ENCODE peak calls at places on chromosomes 4 and X, in nine cellular contexts. M is HT1080, Y is GDM1, C is T-cell, I is DMS153, Z is activated T-cell treated with anti-CD3 and anti-CD28 coated beads for 1 hour, Q is EL, B is BJ, U is nucleus accumbens. V is an unnamed sample.

GRCh38 chr4:1318488-1319213 is 28.4 kb upstream of the UVSSA start:
- DNase-seq in M (no peak), Y (no peak), C (no peak), I (no peak), Z (peak; percentile 29), Q (no peak), B (no peak), U (no peak), V (no peak)

GRCh38 chr4:102627831-102628523 is 126.8 kb downstream of the NFKB1 start:
- DNase-seq in M (peak; percentile 97), Y (no peak), C (no peak), I (no peak), Z (no peak), Q (peak; percentile 69), B (no peak), U (no peak), V (no peak)

GRCh38 chr4:40980318-40980883 is 230.6 kb downstream of the NSUN7 start:
- DNase-seq in M (no peak), Y (no peak), C (no peak), I (no peak), Z (no peak), Q (peak; percentile 41), B (no peak), U (no peak), V (no peak)

GRCh38 chr4:151117371-151117962 is 18.0 kb downstream of the RPS3A start:
- DNase-seq in M (peak; percentile 78), Y (no peak), C (peak; percentile 21), I (peak; percentile 57), Z (peak; percentile 31), Q (peak; percentile 62), B (no peak), U (peak; percentile 0), V (peak; percentile 65)

GRCh38 chrX:86946569-86946968 is 571.0 kb upstream of the KLHL4 start:
- DNase-seq in M (no peak), Y (no peak), C (no peak), I (no peak), Z (no peak), Q (peak; percentile 0), B (no peak), U (no peak), V (no peak)

GRCh38 chr4:106565727-106566126 is 197.1 kb upstream of the GIMD1 start:
- DNase-seq in M (no peak), Y (no peak), C (no peak), I (no peak), Z (no peak), Q (no peak), B (no peak), U (no peak), V (no peak)

GRCh38 chrX:150324035-150324728 is 38.9 kb upstream of the MAMLD1 start:
- DNase-seq in M (peak; percentile 86), Y (no peak), C (no peak), I (no peak), Z (no peak), Q (peak; percentile 88), B (peak; percentile 30), U (no peak), V (no peak)

GRCh38 chr4:54230479-54231418 is 1.7 kb downstream of the PDGFRA start:
- DNase-seq in M (no peak), Y (no peak), C (no peak), I (no peak), Z (no peak), Q (peak; percentile 24), B (no peak), U (no peak), V (peak; percentile 62)

GRCh38 chrX:16712116-16712824 is at the start of gene CTPS2:
- DNase-seq in M (peak; percentile 45), Y (peak; percentile 27), C (peak; percentile 19), I (peak; percentile 5), Z (peak; percentile 20), Q (peak; percentile 61), B (no peak), U (peak; percentile 7), V (peak; percentile 74)

GRCh38 chrX:119402588-119402987 is 3.5 kb downstream of the SLC25A43 start:
- DNase-seq in M (no peak), Y (no peak), C (no peak), I (no peak), Z (no peak), Q (no peak), B (no peak), U (no peak), V (no peak)

GRCh38 chr4:101599620-101600019 is 190.9 kb upstream of the BANK1 start:
- DNase-seq in M (peak; percentile 9), Y (no peak), C (no peak), I (no peak), Z (no peak), Q (peak; percentile 16), B (no peak), U (no peak), V (no peak)

GRCh38 chr4:149521611-149522010 is 294.0 kb downstream of the IQCM start:
- DNase-seq in M (peak; percentile 41), Y (no peak), C (no peak), I (no peak), Z (no peak), Q (peak; percentile 16), B (peak; percentile 9), U (no peak), V (no peak)

GRCh38 chr4:150280081-150280950 is 202.1 kb downstream of the DCLK2 start:
- DNase-seq in M (peak; percentile 92), Y (peak; percentile 38), C (no peak), I (no peak), Z (no peak), Q (peak; percentile 88), B (peak; percentile 47), U (no peak), V (no peak)

GRCh38 chrX:94492541-94492940 is 818.5 kb downstream of the FAM133A start:
- DNase-seq in M (no peak), Y (no peak), C (no peak), I (no peak), Z (no peak), Q (no peak), B (no peak), U (no peak), V (no peak)

GRCh38 chr4:112170451-112170993 is 25.3 kb downstream of the FAM241A start:
- DNase-seq in M (peak; percentile 84), Y (no peak), C (no peak), I (no peak), Z (no peak), Q (peak; percentile 85), B (peak; percentile 55), U (no peak), V (no peak)

V was measured in left lobe of liver.